ENCODE peak calls at places on chromosomes 11 and 22, in six cellular contexts. J, A, H, Y, X and U are unnamed samples.

GRCh38 chr11:17538054-17538453 is 6.2 kb downstream of the USH1C start:
- DNase-seq in J (no peak), A (no peak), H (no peak), Y (no peak), X (no peak), U (no peak)

GRCh38 chr11:95230054-95231034 is 658 bp downstream of the SESN3 start:
- DNase-seq in J (no peak), A (no peak), H (peak; percentile 12), Y (peak; percentile 15), X (peak; percentile 42), U (peak; percentile 8)

GRCh38 chr11:122642472-122642922 is 13.0 kb upstream of the UBASH3B start:
- DNase-seq in J (no peak), A (peak; percentile 98), H (peak; percentile 85), Y (peak; percentile 98), X (peak; percentile 61), U (peak; percentile 59)

GRCh38 chr22:33807465-33807864 is 112.8 kb downstream of the LARGE1 start:
- DNase-seq in J (no peak), A (no peak), H (peak; percentile 35), Y (peak; percentile 39), X (no peak), U (no peak)

GRCh38 chr22:49747130-49747529 is 80.5 kb downstream of the BRD1 start:
- DNase-seq in J (no peak), A (no peak), H (no peak), Y (no peak), X (no peak), U (no peak)

GRCh38 chr11:46332568-46333128 is 14.6 kb upstream of the DGKZ start:
- DNase-seq in J (peak; percentile 70), A (no peak), H (no peak), Y (no peak), X (no peak), U (no peak)

GRCh38 chr22:27183474-27183873 is 526.1 kb downstream of the MIAT start:
- DNase-seq in J (no peak), A (no peak), H (no peak), Y (no peak), X (no peak), U (no peak)

GRCh38 chr11:23990346-23990745 is 506.5 kb upstream of the LUZP2 start:
- DNase-seq in J (no peak), A (no peak), H (peak; percentile 14), Y (no peak), X (no peak), U (no peak)

GRCh38 chr11:95835351-95835750 is 45.1 kb downstream of the CEP57 start:
- DNase-seq in J (no peak), A (no peak), H (no peak), Y (peak; percentile 49), X (no peak), U (no peak)

GRCh38 chr11:2151500-2152257 is 9.3 kb downstream of the INS start:
- DNase-seq in J (peak; percentile 93), A (peak; percentile 54), H (peak; percentile 75), Y (peak; percentile 43), X (peak; percentile 87), U (peak; percentile 80)

GRCh38 chr11:9150944-9151343 is 59.5 kb upstream of the SCUBE2 start:
- DNase-seq in J (no peak), A (no peak), H (peak; percentile 32), Y (no peak), X (no peak), U (no peak)

GRCh38 chr11:68349461-68350249 is 37.3 kb downstream of the LRP5 start:
- DNase-seq in J (no peak), A (no peak), H (no peak), Y (no peak), X (no peak), U (no peak)

GRCh38 chr22:43227231-43227630 is 40.3 kb upstream of the TTLL12 start:
- DNase-seq in J (no peak), A (no peak), H (no peak), Y (no peak), X (no peak), U (no peak)

GRCh38 chr11:127136438-127136837 is 135.9 kb upstream of the KIRREL3 start:
- DNase-seq in J (no peak), A (no peak), H (no peak), Y (no peak), X (no peak), U (no peak)

GRCh38 chr11:46936138-46937110 is at the start of gene CSTPP1:
- DNase-seq in J (peak; percentile 95), A (peak; percentile 86), H (peak; percentile 96), Y (peak; percentile 91), X (peak; percentile 95), U (peak; percentile 94)

GRCh38 chr11:111765984-111766833 is at the start of gene PPP2R1B:
- DNase-seq in J (peak; percentile 96), A (peak; percentile 85), H (peak; percentile 57), Y (peak; percentile 62), X (peak; percentile 90), U (peak; percentile 63)

GRCh38 chr22:22753526-22754267 is 109.3 kb downstream of the GGTLC2 start:
- DNase-seq in J (peak; percentile 77), A (peak; percentile 39), H (peak; percentile 51), Y (peak; percentile 2), X (peak; percentile 57), U (peak; percentile 91)

GRCh38 chr22:50048836-50049235 is 9.3 kb downstream of the TTLL8 start:
- DNase-seq in J (peak; percentile 36), A (no peak), H (no peak), Y (no peak), X (no peak), U (no peak)

GRCh38 chr11:25423436-25424184 is 908.3 kb upstream of the ANO3 start:
- DNase-seq in J (no peak), A (no peak), H (peak; percentile 68), Y (peak; percentile 39), X (peak; percentile 8), U (no peak)

GRCh38 chr11:103483996-103484395 is 374.8 kb downstream of the DYNC2H1 start:
- DNase-seq in J (no peak), A (no peak), H (no peak), Y (peak; percentile 15), X (no peak), U (no peak)

GRCh38 chr22:44214764-44215163 is 34.0 kb downstream of the PARVG start:
- DNase-seq in J (no peak), A (no peak), H (no peak), Y (no peak), X (no peak), U (no peak)

GRCh38 chr22:25453557-25453956 is 110.9 kb upstream of the GRK3 start:
- DNase-seq in J (no peak), A (no peak), H (no peak), Y (no peak), X (no peak), U (no peak)

GRCh38 chr11:1285876-1286275 is 23.6 kb downstream of the TOLLIP start:
- DNase-seq in J (no peak), A (no peak), H (no peak), Y (no peak), X (no peak), U (no peak)

GRCh38 chr11:73288197-73288872 is 16.2 kb downstream of the P2RY6 start:
- DNase-seq in J (no peak), A (no peak), H (no peak), Y (no peak), X (no peak), U (no peak)

GRCh38 chr11:74388678-74389327 is 9.4 kb downstream of the PGM2L1 start:
- DNase-seq in J (peak; percentile 43), A (no peak), H (peak; percentile 62), Y (peak; percentile 41), X (peak; percentile 36), U (peak; percentile 70)

GRCh38 chr11:95680169-95680929 is 109.2 kb downstream of the FAM76B start:
- DNase-seq in J (no peak), A (no peak), H (peak; percentile 74), Y (peak; percentile 93), X (no peak), U (no peak)

GRCh38 chr11:34366522-34366921 is 8.7 kb upstream of the ABTB2 start:
- DNase-seq in J (no peak), A (no peak), H (peak; percentile 53), Y (no peak), X (no peak), U (peak; percentile 62)

GRCh38 chr11:110711776-110712642 is at the start of gene ARHGAP20:
- DNase-seq in J (peak; percentile 93), A (no peak), H (peak; percentile 67), Y (peak; percentile 69), X (peak; percentile 45), U (no peak)

GRCh38 chr22:47595122-47595521 is 832.7 kb downstream of the TBC1D22A start:
- DNase-seq in J (no peak), A (no peak), H (no peak), Y (no peak), X (no peak), U (no peak)

GRCh38 chr11:41612415-41612814 is 153.0 kb upstream of the LRRC4C start:
- DNase-seq in J (no peak), A (no peak), H (peak; percentile 2), Y (peak; percentile 32), X (no peak), U (no peak)
- TF ChIP-seq CTCF in J (no peak), A (no peak), H (peak; percentile 15), Y (no peak), X (no peak), U (no peak)

DNA sequence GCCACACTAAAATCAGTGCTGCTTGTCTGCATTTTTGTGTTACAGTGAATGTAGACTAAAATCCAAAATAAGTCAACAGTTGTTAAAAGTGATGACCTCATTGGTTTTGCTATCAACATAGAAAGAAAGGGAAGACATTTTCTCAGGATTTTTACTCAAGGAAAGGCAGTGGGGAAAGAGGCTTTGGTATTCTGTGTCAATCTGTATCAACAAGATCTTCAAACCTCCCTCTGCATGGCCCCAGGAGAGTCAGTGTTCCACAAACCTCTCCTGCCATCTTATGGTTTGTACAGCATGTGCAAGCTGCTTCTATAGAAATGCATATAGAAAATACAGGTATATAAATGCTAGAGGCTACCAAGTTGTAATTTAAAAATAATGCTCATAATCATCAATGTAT is 13.8 kb upstream of the OR51M1 start:
- DNase-seq in J (no peak), A (no peak), H (peak; percentile 64), Y (no peak), X (peak; percentile 1), U (no peak)
- TF ChIP-seq CTCF in J (no peak), A (no peak), H (peak; percentile 53), Y (peak; percentile 61), X (no peak), U (no peak)

GRCh38 chr22:30312053-30312452 is 14.7 kb downstream of the TBC1D10A start:
- DNase-seq in J (no peak), A (peak; percentile 87), H (no peak), Y (peak; percentile 91), X (peak; percentile 80), U (no peak)
- TF ChIP-seq CTCF in J (no peak), A (no peak), H (no peak), Y (no peak), X (no peak), U (no peak)

DNA sequence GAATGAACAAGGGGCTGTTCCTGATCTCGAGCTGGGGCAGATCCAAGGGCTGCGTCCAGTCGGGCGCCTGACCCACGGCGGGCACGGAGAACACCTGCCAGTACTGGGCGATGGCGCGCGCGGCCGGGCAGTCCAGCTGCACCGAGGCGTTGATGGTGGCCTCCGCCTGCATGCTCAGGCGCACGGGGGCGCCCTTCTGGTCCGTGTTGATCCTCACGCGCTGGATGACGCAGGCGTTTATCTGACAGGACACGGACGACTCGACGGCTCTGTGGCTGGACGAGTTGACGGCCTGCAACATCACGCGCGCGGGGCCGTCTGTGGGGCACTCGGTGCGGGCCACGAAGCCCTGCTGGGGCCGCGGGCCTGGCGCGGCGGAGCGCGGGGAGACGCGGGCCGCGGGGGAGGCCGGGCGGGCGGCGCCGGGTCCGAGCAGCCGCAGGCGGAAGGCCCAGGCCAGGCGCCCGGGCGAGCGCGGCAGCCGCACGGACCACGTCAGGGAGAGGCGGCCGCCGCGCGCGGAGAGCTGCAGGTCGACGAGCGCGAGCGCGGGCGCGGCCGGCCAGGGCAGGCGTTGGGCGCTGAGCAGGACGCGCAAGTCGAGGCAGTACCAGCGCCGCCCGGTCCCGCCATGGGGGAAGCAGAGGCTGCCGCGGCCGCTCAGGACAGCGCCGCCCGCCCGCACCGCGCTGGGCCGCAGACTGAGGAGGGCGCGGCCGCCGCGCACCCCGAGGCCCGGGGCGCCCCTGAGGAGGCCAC is 515 bp downstream of the PKDREJ start:
- DNase-seq in J (peak; percentile 58), A (no peak), H (peak; percentile 59), Y (peak; percentile 56), X (no peak), U (no peak)
- TF ChIP-seq CTCF in J (peak; percentile 23), A (no peak), H (peak; percentile 15), Y (no peak), X (no peak), U (no peak)